ENCODE peak calls at places on chromosomes 16 and 17, in seven cellular contexts. D is NCI-H446 treated with DMSO at 0.1 percent for 48 hours; K is stimulated activated CD8-positive, alpha-beta memory T cell treated with anti-CD3 and anti-CD28 coated beads, Interleukin-15, amount 100 ng/mL, for 48 hours; S is GM19239; E is activated CD8-positive, alpha-beta memory T cell treated with anti-CD3 and anti-CD28 coated beads for 1 hour; N is endothelial cell; U is activated CD4-positive, alpha-beta T cell treated with anti-CD3 and anti-CD28 coated beads for 36 hours. G is an unnamed sample.

GRCh38 chr17:13288248-13288647 is 270.4 kb upstream of the ELAC2 start:
- DNase-seq in K (no peak), E (no peak), D (no peak), U (no peak), S (no peak), N (no peak), G (no peak)

GRCh38 chr17:75352079-75352569 is 53.4 kb downstream of the GRB2 start:
- DNase-seq in N (no peak), U (no peak), D (no peak), K (no peak), S (no peak), E (no peak), G (no peak)

GRCh38 chr17:42072323-42073187 is 22.2 kb upstream of the C17orf113 start:
- DNase-seq in U (no peak), K (no peak), E (no peak), D (no peak), S (no peak), N (peak), G (peak)

GRCh38 chr16:71726491-71727319 is 2.2 kb upstream of the PHLPP2 start:
- DNase-seq in E (no peak), S (no peak), N (no peak), K (no peak), D (no peak), U (no peak), G (no peak)

GRCh38 chr17:32349503-32349853 is 479 bp upstream of the ZNF207 start:
- DNase-seq in N (no peak), S (no peak), D (no peak), K (no peak), E (no peak), U (peak), G (no peak)

GRCh38 chr17:18139949-18140348 is 31.4 kb downstream of the MYO15A start:
- DNase-seq in U (no peak), D (no peak), S (no peak), N (no peak), K (no peak), E (no peak), G (no peak)

GRCh38 chr17:63675607-63676539 is 24.1 kb downstream of the LIMD2 start:
- DNase-seq in E (no peak), N (peak), S (no peak), U (no peak), D (no peak), K (no peak), G (no peak)

GRCh38 chr16:62549875-62550274 is 513.6 kb upstream of the CDH8 start:
- DNase-seq in D (no peak), U (no peak), S (no peak), K (no peak), N (no peak), E (no peak), G (no peak)

GRCh38 chr17:49995055-49995738 is at the start of gene DLX3:
- DNase-seq in K (no peak), D (no peak), S (no peak), N (peak), U (peak), E (no peak), G (peak)

GRCh38 chr17:74543406-74543805 is 2.5 kb downstream of the CD300C start:
- DNase-seq in N (no peak), U (no peak), S (no peak), D (no peak), K (no peak), E (no peak), G (no peak)

GRCh38 chr17:79966681-79967080 is 69.0 kb downstream of the TBC1D16 start:
- DNase-seq in N (no peak), E (no peak), S (no peak), U (no peak), K (no peak), D (no peak), G (no peak)

GRCh38 chr17:67227488-67227887 is 17.5 kb downstream of the HELZ start:
- DNase-seq in D (no peak), N (no peak), S (no peak), E (no peak), U (no peak), K (no peak), G (no peak)

GRCh38 chr17:28497931-28498330 is 8.2 kb upstream of the FOXN1 start:
- DNase-seq in N (no peak), S (no peak), U (no peak), E (no peak), D (no peak), K (no peak), G (no peak)

GRCh38 chr17:76082326-76083251 is 3.6 kb downstream of the ZACN start:
- DNase-seq in N (no peak), K (no peak), D (no peak), S (no peak), E (no peak), U (no peak), G (no peak)

GRCh38 chr16:10206215-10206614 is 24.0 kb upstream of the GRIN2A start:
- DNase-seq in S (no peak), N (no peak), U (no peak), K (no peak), D (no peak), E (no peak), G (no peak)

G was measured in activated CD8-positive, alpha-beta T cell treated with anti-CD3 and anti-CD28 coated beads for 36 hours.